ENCODE peak calls at places on chromosomes 16 and 17, in seven cellular contexts. One of them, this sample, is unnamed.

GRCh38 chr17:7889166-7889584 is 586 bp downstream of the CHD3 start:
- DNase-seq in HFFc6: peak
- DNase-seq in prostate gland: peak
- DNase-seq in ascending aorta: peak
- DNase-seq in neural crest cell: peak
- DNase-seq in dorsolateral prefrontal cortex: peak
- DNase-seq in progenitor cell of endocrine pancreas: no peak
- DNase-seq in this sample: peak

GRCh38 chr16:85453179-85453678 is 159.9 kb upstream of the GSE1 start:
- DNase-seq in HFFc6: no peak
- DNase-seq in prostate gland: no peak
- DNase-seq in ascending aorta: no peak
- DNase-seq in neural crest cell: no peak
- DNase-seq in dorsolateral prefrontal cortex: no peak
- DNase-seq in progenitor cell of endocrine pancreas: no peak
- DNase-seq in this sample: no peak

GRCh38 chr17:72118588-72119279 is 2.1 kb upstream of the SOX9 start:
- DNase-seq in HFFc6: peak
- DNase-seq in prostate gland: peak
- DNase-seq in ascending aorta: no peak
- DNase-seq in neural crest cell: peak
- DNase-seq in dorsolateral prefrontal cortex: peak
- DNase-seq in progenitor cell of endocrine pancreas: peak
- DNase-seq in this sample: peak

GRCh38 chr17:58913971-58914769 is 158.5 kb downstream of the PPM1E start:
- DNase-seq in HFFc6: no peak
- DNase-seq in prostate gland: no peak
- DNase-seq in ascending aorta: no peak
- DNase-seq in neural crest cell: no peak
- DNase-seq in dorsolateral prefrontal cortex: no peak
- DNase-seq in progenitor cell of endocrine pancreas: no peak
- DNase-seq in this sample: no peak

GRCh38 chr17:6153416-6153815 is 83.2 kb downstream of the WSCD1 start:
- DNase-seq in HFFc6: no peak
- DNase-seq in prostate gland: no peak
- DNase-seq in ascending aorta: no peak
- DNase-seq in neural crest cell: no peak
- DNase-seq in dorsolateral prefrontal cortex: no peak
- DNase-seq in progenitor cell of endocrine pancreas: no peak
- DNase-seq in this sample: no peak

GRCh38 chr17:66564992-66565465 is 262.6 kb downstream of the PRKCA start:
- DNase-seq in HFFc6: no peak
- DNase-seq in prostate gland: no peak
- DNase-seq in ascending aorta: no peak
- DNase-seq in neural crest cell: no peak
- DNase-seq in dorsolateral prefrontal cortex: no peak
- DNase-seq in progenitor cell of endocrine pancreas: no peak
- DNase-seq in this sample: no peak

GRCh38 chr16:4414187-4414909 is 2.0 kb downstream of the CORO7 start:
- DNase-seq in HFFc6: no peak
- DNase-seq in prostate gland: no peak
- DNase-seq in ascending aorta: no peak
- DNase-seq in neural crest cell: no peak
- DNase-seq in dorsolateral prefrontal cortex: no peak
- DNase-seq in progenitor cell of endocrine pancreas: no peak
- DNase-seq in this sample: no peak

GRCh38 chr16:54936086-54936978 is 5.7 kb downstream of the IRX5 start:
- DNase-seq in HFFc6: peak
- DNase-seq in prostate gland: peak
- DNase-seq in ascending aorta: no peak
- DNase-seq in neural crest cell: peak
- DNase-seq in dorsolateral prefrontal cortex: no peak
- DNase-seq in progenitor cell of endocrine pancreas: peak
- DNase-seq in this sample: no peak

GRCh38 chr17:31321481-31321880 is at the start of gene EVI2A:
- DNase-seq in HFFc6: peak
- DNase-seq in prostate gland: no peak
- DNase-seq in ascending aorta: no peak
- DNase-seq in neural crest cell: no peak
- DNase-seq in dorsolateral prefrontal cortex: no peak
- DNase-seq in progenitor cell of endocrine pancreas: no peak
- DNase-seq in this sample: no peak

GRCh38 chr16:48373258-48374050 is 11.8 kb downstream of the SIAH1 start:
- DNase-seq in HFFc6: no peak
- DNase-seq in prostate gland: no peak
- DNase-seq in ascending aorta: no peak
- DNase-seq in neural crest cell: no peak
- DNase-seq in dorsolateral prefrontal cortex: no peak
- DNase-seq in progenitor cell of endocrine pancreas: no peak
- DNase-seq in this sample: no peak

GRCh38 chr17:56594528-56595418 is 1.3 kb downstream of the NOG start:
- DNase-seq in HFFc6: peak
- DNase-seq in prostate gland: no peak
- DNase-seq in ascending aorta: no peak
- DNase-seq in neural crest cell: peak
- DNase-seq in dorsolateral prefrontal cortex: no peak
- DNase-seq in progenitor cell of endocrine pancreas: no peak
- DNase-seq in this sample: no peak

GRCh38 chr17:43563262-43564079 is 17.3 kb upstream of the ETV4 start:
- DNase-seq in HFFc6: no peak
- DNase-seq in prostate gland: no peak
- DNase-seq in ascending aorta: no peak
- DNase-seq in neural crest cell: no peak
- DNase-seq in dorsolateral prefrontal cortex: no peak
- DNase-seq in progenitor cell of endocrine pancreas: no peak
- DNase-seq in this sample: no peak

GRCh38 chr16:89323120-89323960 is 105.8 kb downstream of the ZNF778 start:
- DNase-seq in HFFc6: no peak
- DNase-seq in prostate gland: no peak
- DNase-seq in ascending aorta: no peak
- DNase-seq in neural crest cell: no peak
- DNase-seq in dorsolateral prefrontal cortex: no peak
- DNase-seq in progenitor cell of endocrine pancreas: no peak
- DNase-seq in this sample: no peak

GRCh38 chr16:74304164-74304834 is 7.7 kb downstream of the PSMD7 start:
- DNase-seq in HFFc6: no peak
- DNase-seq in prostate gland: no peak
- DNase-seq in ascending aorta: no peak
- DNase-seq in neural crest cell: no peak
- DNase-seq in dorsolateral prefrontal cortex: no peak
- DNase-seq in progenitor cell of endocrine pancreas: no peak
- DNase-seq in this sample: peak

GRCh38 chr16:27405546-27406451 is 3.8 kb downstream of the IL21R start:
- DNase-seq in HFFc6: no peak
- DNase-seq in prostate gland: no peak
- DNase-seq in ascending aorta: no peak
- DNase-seq in neural crest cell: no peak
- DNase-seq in dorsolateral prefrontal cortex: no peak
- DNase-seq in progenitor cell of endocrine pancreas: no peak
- DNase-seq in this sample: no peak

GRCh38 chr16:83624436-83625120 is 183.2 kb upstream of the HSBP1 start:
- DNase-seq in HFFc6: no peak
- DNase-seq in prostate gland: no peak
- DNase-seq in ascending aorta: no peak
- DNase-seq in neural crest cell: no peak
- DNase-seq in dorsolateral prefrontal cortex: no peak
- DNase-seq in progenitor cell of endocrine pancreas: no peak
- DNase-seq in this sample: no peak

GRCh38 chr16:24988593-24989338 is 26.4 kb downstream of the ARHGAP17 start:
- DNase-seq in HFFc6: peak
- DNase-seq in prostate gland: peak
- DNase-seq in ascending aorta: peak
- DNase-seq in neural crest cell: no peak
- DNase-seq in dorsolateral prefrontal cortex: peak
- DNase-seq in progenitor cell of endocrine pancreas: no peak
- DNase-seq in this sample: no peak

GRCh38 chr17:45143767-45144198 is 4.5 kb upstream of the HEXIM1 start:
- DNase-seq in HFFc6: peak
- DNase-seq in prostate gland: peak
- DNase-seq in ascending aorta: peak
- DNase-seq in neural crest cell: no peak
- DNase-seq in dorsolateral prefrontal cortex: peak
- DNase-seq in progenitor cell of endocrine pancreas: no peak
- DNase-seq in this sample: no peak

GRCh38 chr16:15639061-15639568 is 3.8 kb downstream of the MARF1 start:
- DNase-seq in HFFc6: no peak
- DNase-seq in prostate gland: no peak
- DNase-seq in ascending aorta: no peak
- DNase-seq in neural crest cell: no peak
- DNase-seq in dorsolateral prefrontal cortex: no peak
- DNase-seq in progenitor cell of endocrine pancreas: no peak
- DNase-seq in this sample: no peak

GRCh38 chr16:75258807-75259141 is 7.3 kb upstream of the BCAR1 start:
- DNase-seq in HFFc6: no peak
- DNase-seq in prostate gland: no peak
- DNase-seq in ascending aorta: no peak
- DNase-seq in neural crest cell: no peak
- DNase-seq in dorsolateral prefrontal cortex: no peak
- DNase-seq in progenitor cell of endocrine pancreas: no peak
- DNase-seq in this sample: no peak

GRCh38 chr17:3890082-3890892 is 2.6 kb downstream of the CAMKK1 start:
- DNase-seq in HFFc6: peak
- DNase-seq in prostate gland: peak
- DNase-seq in ascending aorta: peak
- DNase-seq in neural crest cell: no peak
- DNase-seq in dorsolateral prefrontal cortex: peak
- DNase-seq in progenitor cell of endocrine pancreas: no peak
- DNase-seq in this sample: peak

GRCh38 chr17:35094902-35095301 is 24.8 kb downstream of the RAD51D start:
- DNase-seq in HFFc6: peak
- DNase-seq in prostate gland: no peak
- DNase-seq in ascending aorta: peak
- DNase-seq in neural crest cell: no peak
- DNase-seq in dorsolateral prefrontal cortex: no peak
- DNase-seq in progenitor cell of endocrine pancreas: no peak
- DNase-seq in this sample: peak

GRCh38 chr17:78112508-78113471 is 15.8 kb downstream of the TMC6 start:
- DNase-seq in HFFc6: peak
- DNase-seq in prostate gland: peak
- DNase-seq in ascending aorta: peak
- DNase-seq in neural crest cell: peak
- DNase-seq in dorsolateral prefrontal cortex: peak
- DNase-seq in progenitor cell of endocrine pancreas: peak
- DNase-seq in this sample: peak

GRCh38 chr17:51540151-51540550 is 279.8 kb downstream of the UTP18 start:
- DNase-seq in HFFc6: no peak
- DNase-seq in prostate gland: no peak
- DNase-seq in ascending aorta: no peak
- DNase-seq in neural crest cell: no peak
- DNase-seq in dorsolateral prefrontal cortex: no peak
- DNase-seq in progenitor cell of endocrine pancreas: no peak
- DNase-seq in this sample: no peak

GRCh38 chr17:82432017-82432416 is 13.6 kb upstream of the OGFOD3 start:
- DNase-seq in HFFc6: no peak
- DNase-seq in prostate gland: no peak
- DNase-seq in ascending aorta: no peak
- DNase-seq in neural crest cell: no peak
- DNase-seq in dorsolateral prefrontal cortex: no peak
- DNase-seq in progenitor cell of endocrine pancreas: no peak
- DNase-seq in this sample: no peak

GRCh38 chr16:58026139-58026704 is 668 bp downstream of the MMP15 start:
- DNase-seq in HFFc6: no peak
- DNase-seq in prostate gland: peak
- DNase-seq in ascending aorta: no peak
- DNase-seq in neural crest cell: peak
- DNase-seq in dorsolateral prefrontal cortex: no peak
- DNase-seq in progenitor cell of endocrine pancreas: peak
- DNase-seq in this sample: peak
- TF ChIP-seq CTCF in HFFc6: no peak
- TF ChIP-seq CTCF in prostate gland: no peak
- TF ChIP-seq CTCF in ascending aorta: no peak
- TF ChIP-seq CTCF in neural crest cell: no peak
- TF ChIP-seq CTCF in dorsolateral prefrontal cortex: no peak
- TF ChIP-seq CTCF in progenitor cell of endocrine pancreas: no peak
- TF ChIP-seq CTCF in this sample: no peak

GRCh38 chr16:86508028-86508946 is 2.0 kb upstream of the FOXF1 start:
- DNase-seq in HFFc6: no peak
- DNase-seq in prostate gland: no peak
- DNase-seq in ascending aorta: no peak
- DNase-seq in neural crest cell: no peak
- DNase-seq in dorsolateral prefrontal cortex: no peak
- DNase-seq in progenitor cell of endocrine pancreas: no peak
- DNase-seq in this sample: no peak

GRCh38 chr16:86510465-86511261 is at the start of gene FOXF1:
- DNase-seq in HFFc6: peak
- DNase-seq in prostate gland: no peak
- DNase-seq in ascending aorta: no peak
- DNase-seq in neural crest cell: no peak
- DNase-seq in dorsolateral prefrontal cortex: no peak
- DNase-seq in progenitor cell of endocrine pancreas: no peak
- DNase-seq in this sample: no peak

GRCh38 chr16:86509759-86510464 is 415 bp upstream of the FOXF1 start:
- DNase-seq in HFFc6: peak
- DNase-seq in prostate gland: no peak
- DNase-seq in ascending aorta: no peak
- DNase-seq in neural crest cell: no peak
- DNase-seq in dorsolateral prefrontal cortex: no peak
- DNase-seq in progenitor cell of endocrine pancreas: no peak
- DNase-seq in this sample: no peak

GRCh38 chr16:86507173-86508027 is 2.9 kb upstream of the FOXF1 start:
- DNase-seq in HFFc6: no peak
- DNase-seq in prostate gland: no peak
- DNase-seq in ascending aorta: no peak
- DNase-seq in neural crest cell: no peak
- DNase-seq in dorsolateral prefrontal cortex: no peak
- DNase-seq in progenitor cell of endocrine pancreas: no peak
- DNase-seq in this sample: no peak

GRCh38 chr16:86508947-86509758 is 1.2 kb upstream of the FOXF1 start:
- DNase-seq in HFFc6: peak
- DNase-seq in prostate gland: no peak
- DNase-seq in ascending aorta: no peak
- DNase-seq in neural crest cell: no peak
- DNase-seq in dorsolateral prefrontal cortex: no peak
- DNase-seq in progenitor cell of endocrine pancreas: no peak
- DNase-seq in this sample: peak
- TF ChIP-seq CTCF in HFFc6: no peak
- TF ChIP-seq CTCF in prostate gland: no peak
- TF ChIP-seq CTCF in ascending aorta: no peak
- TF ChIP-seq CTCF in neural crest cell: no peak
- TF ChIP-seq CTCF in dorsolateral prefrontal cortex: no peak
- TF ChIP-seq CTCF in progenitor cell of endocrine pancreas: no peak
- TF ChIP-seq CTCF in this sample: no peak

DNA sequence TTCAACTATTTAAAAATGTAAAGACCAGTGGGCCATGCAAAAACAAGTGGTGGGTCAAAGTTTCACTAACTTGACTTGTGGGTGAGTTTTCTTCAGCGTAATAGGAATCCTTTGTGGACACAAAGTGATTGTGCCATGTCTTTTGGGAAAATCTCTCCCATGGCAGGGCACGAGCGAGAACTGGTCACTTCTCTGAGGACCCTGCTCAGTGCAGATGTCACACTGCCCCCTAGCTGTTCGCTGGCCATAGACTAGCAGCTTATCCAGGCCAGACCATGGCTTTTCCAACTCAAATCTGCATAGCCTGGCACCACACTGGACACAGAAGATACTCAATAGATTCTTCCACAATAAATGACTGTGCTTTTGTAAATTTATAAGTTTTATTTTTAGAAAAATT is 306.0 kb upstream of the CCL2 start:
- DNase-seq in HFFc6: no peak
- DNase-seq in prostate gland: no peak
- DNase-seq in ascending aorta: no peak
- DNase-seq in neural crest cell: peak
- DNase-seq in dorsolateral prefrontal cortex: no peak
- DNase-seq in progenitor cell of endocrine pancreas: peak
- DNase-seq in this sample: no peak
- TF ChIP-seq CTCF in HFFc6: peak
- TF ChIP-seq CTCF in prostate gland: no peak
- TF ChIP-seq CTCF in ascending aorta: no peak
- TF ChIP-seq CTCF in neural crest cell: peak
- TF ChIP-seq CTCF in dorsolateral prefrontal cortex: no peak
- TF ChIP-seq CTCF in progenitor cell of endocrine pancreas: peak
- TF ChIP-seq CTCF in this sample: no peak

GRCh38 chr17:53950207-53950857 is 127.6 kb downstream of the KIF2B start:
- DNase-seq in HFFc6: no peak
- DNase-seq in prostate gland: no peak
- DNase-seq in ascending aorta: no peak
- DNase-seq in neural crest cell: no peak
- DNase-seq in dorsolateral prefrontal cortex: no peak
- DNase-seq in progenitor cell of endocrine pancreas: no peak
- DNase-seq in this sample: no peak
- TF ChIP-seq CTCF in HFFc6: no peak
- TF ChIP-seq CTCF in prostate gland: no peak
- TF ChIP-seq CTCF in ascending aorta: no peak
- TF ChIP-seq CTCF in neural crest cell: peak
- TF ChIP-seq CTCF in dorsolateral prefrontal cortex: no peak
- TF ChIP-seq CTCF in progenitor cell of endocrine pancreas: peak
- TF ChIP-seq CTCF in this sample: no peak

This sample was measured in RWPE1.